ENCODE peak calls at places on chromosomes 4 and X, in ten cellular contexts. X, Y, I, B, G, F, N, P, A and H are unnamed samples.

GRCh38 chr4:36241771-36242170 is 2.5 kb downstream of the ARAP2 start:
- DNase-seq in N (no peak), F (no peak), P (no peak), X (no peak), G (peak), Y (no peak), I (no peak), B (no peak), A (no peak), H (no peak)

GRCh38 chr4:25235401-25235800 is 1.6 kb downstream of the PI4K2B start:
- DNase-seq in Y (no peak), N (no peak), X (peak), F (no peak), A (no peak), G (peak), B (no peak), I (no peak), P (no peak), H (no peak)

GRCh38 chr4:109009909-109010308 is 247.1 kb upstream of the ETNPPL start:
- DNase-seq in F (no peak), N (no peak), X (peak), Y (peak), A (peak), P (no peak), B (no peak), G (no peak), I (peak), H (no peak)

GRCh38 chrX:49001521-49002090 is 458 bp downstream of the GRIPAP1 start:
- DNase-seq in Y (peak), P (no peak), N (peak), B (no peak), I (peak), X (peak), F (no peak), A (no peak), G (peak), H (peak)

GRCh38 chr4:94532016-94532789 is 80.5 kb downstream of the PDLIM5 start:
- DNase-seq in P (no peak), B (no peak), X (no peak), A (no peak), I (no peak), N (no peak), Y (no peak), G (peak), F (no peak), H (no peak)

GRCh38 chr4:184826315-184827266 is 823 bp upstream of the ACSL1 start:
- DNase-seq in B (no peak), F (peak), P (no peak), Y (no peak), I (peak), A (no peak), G (no peak), X (no peak), N (peak), H (no peak)

GRCh38 chr4:8199594-8200301 is 658 bp downstream of the SH3TC1 start:
- DNase-seq in F (no peak), Y (no peak), X (no peak), I (no peak), A (no peak), N (no peak), B (no peak), P (no peak), G (no peak), H (no peak)

GRCh38 chr4:150078996-150079581 is 844 bp downstream of the DCLK2 start:
- DNase-seq in N (peak), F (peak), X (peak), B (peak), P (peak), Y (peak), A (no peak), I (peak), G (no peak), H (peak)

GRCh38 chrX:153317306-153317705 is 4.3 kb downstream of the PNMA6F start:
- DNase-seq in P (no peak), I (no peak), Y (no peak), F (no peak), B (no peak), X (no peak), N (no peak), G (no peak), A (no peak), H (no peak)

GRCh38 chr4:165325732-165326512 is 1.5 kb upstream of the MSMO1 start:
- DNase-seq in G (peak), X (peak), F (no peak), B (no peak), P (no peak), N (no peak), I (peak), Y (peak), A (peak), H (no peak)

GRCh38 chr4:40621592-40622512 is 7.8 kb downstream of the RBM47 start:
- DNase-seq in F (peak), G (peak), N (no peak), B (no peak), Y (peak), X (peak), A (peak), I (peak), P (peak), H (no peak)

GRCh38 chr4:39083164-39083563 is 21.1 kb downstream of the KLHL5 start:
- DNase-seq in Y (peak), F (no peak), P (no peak), B (no peak), I (peak), A (no peak), G (peak), X (peak), N (no peak), H (no peak)

GRCh38 chr4:155616112-155616511 is 50.5 kb upstream of the GUCY1A1 start:
- DNase-seq in F (no peak), Y (no peak), A (no peak), P (no peak), B (no peak), X (no peak), G (no peak), I (peak), N (no peak), H (no peak)

GRCh38 chr4:108762559-108763225 is at the start of gene ETNPPL:
- DNase-seq in I (no peak), Y (no peak), G (no peak), P (no peak), N (peak), B (peak), A (no peak), X (no peak), F (peak), H (peak)

GRCh38 chr4:147924604-147925412 is 192.9 kb downstream of the ARHGAP10 start:
- DNase-seq in N (peak), Y (peak), A (no peak), G (peak), B (no peak), P (no peak), I (peak), X (peak), F (no peak), H (peak)

GRCh38 chr4:76690906-76691275 is 207.1 kb downstream of the SOWAHB start:
- DNase-seq in N (no peak), G (no peak), B (no peak), A (no peak), Y (no peak), F (no peak), I (no peak), X (no peak), P (no peak), H (no peak)

GRCh38 chr4:104989363-104989762 is 157.3 kb upstream of the TET2 start:
- DNase-seq in N (no peak), P (no peak), B (no peak), G (no peak), X (peak), I (peak), F (no peak), A (no peak), Y (peak), H (no peak)

GRCh38 chr4:3478446-3479357 is 15.6 kb downstream of the DOK7 start:
- DNase-seq in B (no peak), G (no peak), F (peak), N (no peak), A (no peak), X (no peak), Y (no peak), I (no peak), P (no peak), H (no peak)

GRCh38 chr4:119016636-119017035 is 119.0 kb upstream of the MYOZ2 start:
- DNase-seq in F (no peak), P (no peak), I (peak), X (peak), A (no peak), B (no peak), G (no peak), N (no peak), Y (peak), H (no peak)

GRCh38 chr4:100738388-100739165 is 220.8 kb upstream of the EMCN start:
- DNase-seq in B (no peak), A (peak), Y (peak), N (no peak), X (peak), G (peak), F (no peak), I (peak), P (no peak), H (no peak)

GRCh38 chr4:56134272-56134671 is 185.5 kb downstream of the CEP135 start:
- DNase-seq in P (peak), N (peak), I (peak), Y (peak), F (no peak), B (no peak), A (no peak), G (no peak), X (peak), H (peak)

GRCh38 chrX:42602136-42602535 is 175.8 kb downstream of the PPP1R2C start:
- DNase-seq in P (no peak), A (no peak), F (no peak), Y (peak), X (peak), I (peak), N (no peak), G (no peak), B (no peak), H (no peak)

GRCh38 chr4:173301518-173302201 is 32.5 kb downstream of the HMGB2 start:
- DNase-seq in F (no peak), N (peak), Y (peak), P (no peak), A (peak), X (peak), I (peak), G (peak), B (no peak), H (no peak)
- TF ChIP-seq CTCF in F (peak), N (peak), Y (peak), P (peak), A (peak), X (peak), I (peak), G (peak), B (peak), H (peak)

GRCh38 chr4:168631241-168632151 is 134.6 kb downstream of the PALLD start:
- DNase-seq in I (peak), F (peak), P (peak), Y (peak), A (no peak), N (peak), X (peak), G (peak), B (peak), H (peak)
- TF ChIP-seq CTCF in I (peak), F (peak), P (peak), Y (peak), A (peak), N (peak), X (peak), G (peak), B (no peak), H (peak)

DNA sequence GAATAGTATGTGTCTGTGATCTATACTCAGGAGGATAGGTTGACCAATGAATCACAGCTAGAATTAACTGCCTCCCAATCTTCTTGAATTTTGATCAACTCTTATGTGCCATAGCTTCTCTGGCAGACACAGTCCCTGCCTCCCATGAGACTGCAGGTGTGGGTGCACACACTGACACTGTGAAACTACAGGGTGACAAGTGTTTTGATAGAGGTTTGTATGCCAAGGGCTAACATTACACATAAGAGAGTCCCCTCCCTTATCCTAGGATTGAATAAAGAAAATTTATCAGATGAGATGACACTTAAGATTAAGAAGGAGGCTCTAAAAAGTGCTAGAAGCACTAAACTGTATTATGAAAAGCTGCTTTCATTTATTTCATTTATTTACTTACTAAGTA is 218.4 kb upstream of the BMP3 start:
- DNase-seq in I (no peak), B (no peak), F (no peak), X (no peak), N (no peak), Y (no peak), G (no peak), P (no peak), A (no peak), H (no peak)
- TF ChIP-seq CTCF in I (no peak), B (no peak), F (no peak), X (no peak), N (no peak), Y (no peak), G (no peak), P (no peak), A (no peak), H (no peak)

GRCh38 chrX:25858273-25858880 is 279.8 kb upstream of the MAGEB18 start:
- DNase-seq in Y (peak), F (no peak), X (peak), I (peak), G (peak), B (no peak), P (no peak), N (no peak), A (no peak), H (no peak)
- TF ChIP-seq CTCF in Y (no peak), F (peak), X (no peak), I (peak), G (peak), B (no peak), P (no peak), N (no peak), A (no peak), H (no peak)

DNA sequence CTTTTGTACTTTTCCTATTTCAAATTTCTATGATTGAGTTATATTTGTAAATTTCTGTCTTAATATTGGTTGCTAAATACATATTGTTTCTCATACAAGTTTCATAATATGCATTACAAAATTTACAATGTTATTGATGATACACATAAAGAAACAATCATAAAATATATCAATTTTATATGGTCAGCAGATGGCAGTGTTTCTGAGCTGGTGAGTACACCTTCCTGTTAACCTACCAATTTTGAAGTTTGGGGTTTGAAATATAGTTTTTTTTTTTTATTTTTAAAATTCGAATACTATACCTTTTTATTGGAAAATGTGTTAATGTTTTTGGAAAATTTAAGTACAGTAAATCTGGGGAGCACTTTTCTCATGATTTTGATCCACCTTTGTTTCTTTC is 1953.1 kb upstream of the ADGRL3 start:
- DNase-seq in F (no peak), I (no peak), Y (peak), X (no peak), B (no peak), G (peak), P (no peak), N (no peak), A (no peak), H (no peak)
- TF ChIP-seq CTCF in F (peak), I (peak), Y (peak), X (no peak), B (no peak), G (peak), P (peak), N (peak), A (no peak), H (peak)

DNA sequence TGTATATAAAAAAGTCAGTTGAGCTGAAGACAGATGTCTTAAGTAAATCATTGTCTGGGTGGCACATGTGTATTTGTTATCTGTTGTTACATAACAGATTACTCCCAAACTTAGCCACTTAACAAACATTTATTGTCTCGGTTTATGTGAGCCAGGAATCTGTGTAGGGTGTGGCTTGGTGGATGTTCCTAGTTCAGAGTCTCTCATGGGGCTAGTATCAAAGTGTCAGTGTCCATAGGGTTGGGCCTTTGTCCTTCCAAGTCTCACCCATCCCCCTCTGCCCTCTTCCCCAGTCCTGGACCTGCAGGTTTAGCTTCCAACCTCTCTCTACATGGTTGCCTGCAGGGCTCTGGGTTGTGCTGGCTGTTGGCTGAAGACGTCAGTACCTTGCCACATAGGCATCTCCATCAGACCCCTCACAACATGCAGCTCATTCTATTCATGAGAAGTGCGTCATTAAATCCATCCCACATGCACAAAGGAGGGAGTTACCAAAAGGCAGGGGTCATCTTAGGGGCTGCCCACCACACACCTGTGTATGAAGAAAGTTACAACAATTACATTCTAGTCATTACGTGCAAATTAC is 127.5 kb downstream of the HS3ST1 start:
- DNase-seq in G (no peak), F (no peak), A (no peak), P (no peak), I (no peak), X (no peak), B (no peak), Y (no peak), N (no peak), H (no peak)
- TF ChIP-seq CTCF in G (no peak), F (no peak), A (no peak), P (no peak), I (no peak), X (no peak), B (no peak), Y (no peak), N (no peak), H (no peak)

DNA sequence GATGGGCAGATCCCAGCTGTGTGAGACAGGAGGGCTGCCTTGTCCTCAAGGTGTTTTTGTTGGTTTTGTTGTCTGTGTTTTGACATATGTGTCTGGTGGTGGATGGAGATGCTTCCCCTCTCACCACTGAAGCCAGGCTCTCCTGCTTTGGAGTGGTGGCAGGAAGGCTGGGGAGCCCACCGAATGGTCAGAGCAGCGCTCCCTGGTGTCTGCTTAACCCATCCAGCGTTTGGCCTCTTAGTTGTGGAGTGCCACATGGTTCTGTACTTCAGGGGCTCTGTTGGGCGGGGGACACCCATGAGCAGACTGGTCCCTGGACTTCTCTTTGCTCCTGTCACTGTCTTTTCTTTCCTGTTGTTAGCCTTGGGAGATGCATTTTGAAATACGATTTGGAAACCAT is 51.9 kb downstream of the DLG3 start:
- DNase-seq in X (no peak), F (no peak), G (no peak), I (no peak), P (no peak), A (no peak), Y (no peak), B (no peak), N (no peak), H (no peak)
- TF ChIP-seq CTCF in X (no peak), F (no peak), G (no peak), I (no peak), P (no peak), A (no peak), Y (no peak), B (no peak), N (no peak), H (no peak)

GRCh38 chrX:51804741-51805140 is 61.5 kb downstream of the GSPT2 start:
- DNase-seq in Y (no peak), I (no peak), P (no peak), B (no peak), F (no peak), X (no peak), A (no peak), N (no peak), G (peak), H (no peak)

GRCh38 chrX:51798701-51799100 is 55.5 kb downstream of the GSPT2 start:
- DNase-seq in A (no peak), G (no peak), F (no peak), N (no peak), B (no peak), P (no peak), X (no peak), I (no peak), Y (no peak), H (no peak)

GRCh38 chrX:51803833-51804232 is 60.6 kb downstream of the GSPT2 start:
- DNase-seq in Y (peak), N (no peak), X (peak), A (no peak), I (peak), G (peak), B (no peak), F (no peak), P (no peak), H (no peak)

GRCh38 chrX:51802917-51803688 is 59.9 kb downstream of the GSPT2 start:
- DNase-seq in B (peak), Y (peak), A (peak), F (peak), I (peak), N (peak), P (peak), G (peak), X (peak), H (peak)
- TF ChIP-seq CTCF in B (no peak), Y (peak), A (no peak), F (no peak), I (peak), N (peak), P (peak), G (no peak), X (peak), H (no peak)

GRCh38 chrX:99798951-99799350 is 611.1 kb downstream of the PCDH19 start:
- DNase-seq in F (no peak), Y (no peak), G (no peak), X (no peak), A (no peak), N (no peak), P (no peak), I (no peak), B (no peak), H (no peak)

GRCh38 chrX:99800016-99800415 is 610.1 kb downstream of the PCDH19 start:
- DNase-seq in X (no peak), P (no peak), Y (no peak), A (no peak), F (no peak), B (no peak), N (no peak), I (no peak), G (no peak), H (no peak)

DNA sequence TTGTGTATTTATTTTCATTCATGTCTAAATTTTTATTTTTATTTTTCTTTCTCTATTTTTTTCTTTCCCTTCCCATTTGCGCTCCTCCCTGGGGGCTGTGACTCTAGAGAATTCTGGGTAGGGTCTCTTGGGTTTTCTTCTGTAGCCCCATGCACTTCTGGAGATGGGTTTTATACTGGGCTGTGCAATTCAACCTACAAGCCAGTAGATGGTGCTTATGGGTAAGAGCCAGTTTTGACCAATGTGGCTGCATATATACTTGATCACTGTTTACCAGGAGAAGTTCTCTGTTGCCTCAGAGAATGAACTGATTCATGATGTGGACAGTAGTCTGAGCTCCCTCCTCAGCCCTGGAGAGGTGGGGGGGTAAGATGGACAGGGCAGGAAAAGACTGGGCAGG is 614.6 kb downstream of the PCDH19 start:
- DNase-seq in X (no peak), A (no peak), I (no peak), G (no peak), F (no peak), N (no peak), P (no peak), Y (no peak), B (no peak), H (no peak)
- TF ChIP-seq CTCF in X (no peak), A (no peak), I (no peak), G (no peak), F (no peak), N (peak), P (no peak), Y (no peak), B (no peak), H (no peak)